ENCODE peak calls at places on chromosomes 4 and X, in six cellular contexts. A is HCT116, O is K562, F is HepG2, I is GM12878, V is H1. G is an unnamed sample.

GRCh38 chrX:130048686-130049222 is 61.5 kb downstream of the ELF4 start:
- DNase-seq in A (no peak), O (no peak), F (no peak), I (no peak), V (no peak), G (no peak)

GRCh38 chrX:124042042-124042441 is 80.5 kb downstream of the STAG2 start:
- DNase-seq in A (no peak), O (no peak), F (no peak), I (no peak), V (no peak), G (no peak)

GRCh38 chr4:88098993-88099752 is 59.3 kb downstream of the ABCG2 start:
- DNase-seq in A (no peak), O (no peak), F (no peak), I (no peak), V (no peak), G (no peak)

GRCh38 chrX:72268601-72269365 is 8.3 kb downstream of the RPS4X start:
- DNase-seq in A (no peak), O (no peak), F (no peak), I (no peak), V (no peak), G (no peak)

GRCh38 chrX:13936804-13937203 is 92.9 kb downstream of the GEMIN8 start:
- DNase-seq in A (no peak), O (no peak), F (no peak), I (no peak), V (no peak), G (no peak)

GRCh38 chr4:38565271-38566199 is 98.5 kb upstream of the KLF3 start:
- DNase-seq in A (no peak), O (peak), F (no peak), I (no peak), V (no peak), G (no peak)

GRCh38 chrX:154505726-154506125 is 10.3 kb downstream of the FAM3A start:
- DNase-seq in A (no peak), O (no peak), F (no peak), I (no peak), V (no peak), G (no peak)

GRCh38 chr4:102311912-102312311 is 33.4 kb downstream of the SLC39A8 start:
- DNase-seq in A (no peak), O (no peak), F (no peak), I (no peak), V (no peak), G (no peak)

GRCh38 chr4:175504316-175504715 is 307.7 kb downstream of the GPM6A start:
- DNase-seq in A (no peak), O (no peak), F (no peak), I (no peak), V (no peak), G (no peak)

GRCh38 chr4:63637270-63637669 is 772.0 kb downstream of the TECRL start:
- DNase-seq in A (no peak), O (no peak), F (no peak), I (no peak), V (no peak), G (no peak)

GRCh38 chr4:36011381-36011780 is 232.9 kb downstream of the ARAP2 start:
- DNase-seq in A (no peak), O (no peak), F (no peak), I (no peak), V (no peak), G (no peak)

GRCh38 chrX:77910108-77910840 is at the start of gene ATP7A:
- DNase-seq in A (peak), O (peak), F (peak), I (peak), V (peak), G (peak)

GRCh38 chr4:155496294-155496626 is 119.5 kb upstream of the MAP9 start:
- DNase-seq in A (no peak), O (no peak), F (no peak), I (no peak), V (no peak), G (no peak)

GRCh38 chr4:2866891-2867290 is 23.2 kb downstream of the ADD1 start:
- DNase-seq in A (no peak), O (no peak), F (no peak), I (no peak), V (no peak), G (no peak)

GRCh38 chr4:15811703-15812325 is 33.7 kb downstream of the CD38 start:
- DNase-seq in A (no peak), O (no peak), F (no peak), I (no peak), V (no peak), G (no peak)

GRCh38 chrX:50812995-50813842 is 775 bp downstream of the SHROOM4 start:
- DNase-seq in A (no peak), O (no peak), F (no peak), I (no peak), V (peak), G (no peak)

GRCh38 chr4:159420162-159421057 is 317.5 kb downstream of the RAPGEF2 start:
- DNase-seq in A (no peak), O (no peak), F (peak), I (no peak), V (no peak), G (no peak)

GRCh38 chr4:123110147-123110546 is 187.8 kb upstream of the NUDT6 start:
- DNase-seq in A (no peak), O (no peak), F (no peak), I (no peak), V (no peak), G (no peak)

GRCh38 chrX:108511721-108512120 is 72.1 kb downstream of the COL4A5 start:
- DNase-seq in A (no peak), O (no peak), F (no peak), I (no peak), V (no peak), G (no peak)
- TF ChIP-seq ZNF274 in A (no peak), O (no peak), F (no peak), I (no peak), V (no peak), G (no peak)

GRCh38 chr4:85402371-85402770 is 72.6 kb upstream of the ARHGAP24 start:
- DNase-seq in A (no peak), O (no peak), F (no peak), I (no peak), V (no peak), G (no peak)
- TF ChIP-seq ZNF274 in A (no peak), O (no peak), F (no peak), I (no peak), V (no peak), G (no peak)

DNA sequence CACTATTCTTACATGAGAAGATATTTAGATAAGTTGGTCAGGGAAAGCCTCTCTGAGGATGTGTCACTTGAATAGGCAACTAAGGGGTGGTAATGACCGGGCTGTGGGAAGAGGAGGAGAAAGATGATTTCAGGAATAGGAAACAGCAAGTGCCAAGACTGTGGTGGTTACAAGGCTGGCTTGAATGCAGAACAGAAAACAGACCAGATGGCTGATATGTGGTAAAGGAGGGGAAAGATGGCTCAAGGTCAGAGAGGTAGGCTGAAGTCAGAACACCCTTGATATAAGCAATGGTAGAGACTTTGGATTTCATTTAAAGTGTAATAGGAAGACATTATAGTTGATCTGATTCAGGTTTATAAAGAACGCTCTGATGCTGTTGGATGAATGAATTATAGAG is 15.0 kb downstream of the TLR7 start:
- DNase-seq in A (no peak), O (no peak), F (no peak), I (peak), V (no peak), G (no peak)
- TF ChIP-seq ZNF274 in A (no peak), O (no peak), F (no peak), I (no peak), V (no peak), G (no peak)

GRCh38 chrX:55340896-55341433 is 76.2 kb upstream of the PAGE3 start:
- DNase-seq in A (no peak), O (no peak), F (no peak), I (no peak), V (no peak), G (no peak)
- TF ChIP-seq ZNF274 in A (no peak), O (no peak), F (no peak), I (no peak), V (no peak), G (no peak)

DNA sequence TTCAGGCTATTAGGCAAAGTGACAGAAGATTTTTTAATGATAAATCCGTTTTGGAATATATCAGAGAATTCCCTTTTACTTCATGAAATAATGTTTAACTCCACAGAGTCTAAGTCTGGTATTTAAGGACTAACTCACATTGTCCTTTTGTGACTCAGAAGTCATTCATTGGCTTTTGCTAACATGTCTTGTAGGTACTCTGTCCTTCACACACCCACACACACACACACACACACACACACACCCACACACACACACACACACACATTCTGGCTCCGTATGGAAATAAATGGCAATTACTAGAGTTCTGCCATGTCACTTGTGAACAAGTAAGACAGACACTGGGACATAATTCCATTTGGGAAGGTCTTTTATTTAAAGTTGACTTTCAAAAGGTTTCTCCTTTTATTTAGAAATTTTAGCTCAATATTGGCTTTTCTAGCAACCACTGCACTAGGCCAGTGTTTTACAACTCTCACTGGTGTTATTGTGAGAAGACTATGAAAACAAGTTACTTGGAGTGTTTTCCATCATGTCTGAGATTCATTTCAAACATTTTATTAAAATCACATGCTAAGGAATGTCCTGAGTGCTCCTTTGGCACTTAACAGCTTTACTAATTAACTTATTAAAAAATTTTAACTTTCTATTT is 240.1 kb upstream of the GPC4 start:
- DNase-seq in A (no peak), O (no peak), F (no peak), I (no peak), V (no peak), G (no peak)
- TF ChIP-seq ZNF274 in A (no peak), O (no peak), F (no peak), I (no peak), V (no peak), G (no peak)

DNA sequence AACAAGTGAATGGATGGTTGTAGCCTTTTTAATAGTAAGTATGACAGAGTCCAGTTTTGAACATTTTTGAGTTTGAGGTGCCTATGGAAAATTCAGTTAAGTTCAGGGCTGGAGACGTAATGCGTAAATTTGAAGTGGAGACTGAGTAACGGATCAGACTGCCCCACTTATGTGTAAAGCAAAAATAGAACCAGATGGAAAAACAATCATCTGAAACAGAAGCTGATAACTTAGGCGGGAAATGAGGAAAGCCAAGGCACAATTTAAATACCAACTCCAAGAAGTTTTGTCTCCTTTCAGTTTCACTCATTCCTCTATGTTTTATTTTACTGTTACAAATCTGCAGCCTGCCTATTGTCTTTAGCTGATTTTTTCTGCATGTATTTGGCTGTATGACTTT is 1.2 kb downstream of the SGCB start:
- DNase-seq in A (no peak), O (no peak), F (no peak), I (no peak), V (no peak), G (no peak)
- TF ChIP-seq ZNF274 in A (no peak), O (no peak), F (no peak), I (no peak), V (no peak), G (no peak)

G was measured in NT2/D1.